ENCODE peak calls at places on chromosomes 11 and 22, in seven cellular contexts. One of them, this sample, is unnamed. For H3K36me3, the result is how much of the 10 kb centered on the place peaks cover.

GRCh38 chr11:111310088-111310487 is 11.7 kb downstream of the POU2AF3 start:
- DNase-seq in brain microvascular endothelial cell: no peak
- DNase-seq in body of pancreas: no peak
- DNase-seq in bronchial epithelial cell: peak
- DNase-seq in fibroblast of lung: no peak
- DNase-seq in thoracic aorta: no peak
- DNase-seq in right lobe of liver: no peak
- DNase-seq in this sample: no peak

GRCh38 chr11:16528639-16529038 is 172.3 kb upstream of the SOX6 start:
- DNase-seq in fibroblast of lung: no peak
- DNase-seq in bronchial epithelial cell: no peak
- DNase-seq in body of pancreas: no peak
- DNase-seq in thoracic aorta: no peak
- DNase-seq in brain microvascular endothelial cell: no peak
- DNase-seq in right lobe of liver: no peak
- DNase-seq in this sample: no peak

GRCh38 chr11:13140873-13141655 is 131.9 kb downstream of the RASSF10 start:
- DNase-seq in thoracic aorta: no peak
- DNase-seq in brain microvascular endothelial cell: no peak
- DNase-seq in body of pancreas: peak
- DNase-seq in fibroblast of lung: no peak
- DNase-seq in bronchial epithelial cell: peak
- DNase-seq in right lobe of liver: no peak
- DNase-seq in this sample: no peak

GRCh38 chr11:110125632-110126031 is 32.4 kb downstream of the ZC3H12C start:
- DNase-seq in body of pancreas: no peak
- DNase-seq in bronchial epithelial cell: peak
- DNase-seq in right lobe of liver: no peak
- DNase-seq in fibroblast of lung: no peak
- DNase-seq in brain microvascular endothelial cell: peak
- DNase-seq in thoracic aorta: no peak
- DNase-seq in this sample: peak

GRCh38 chr11:88779551-88779950 is 286.2 kb downstream of the GRM5 start:
- DNase-seq in fibroblast of lung: peak
- DNase-seq in right lobe of liver: no peak
- DNase-seq in thoracic aorta: no peak
- DNase-seq in bronchial epithelial cell: peak
- DNase-seq in brain microvascular endothelial cell: peak
- DNase-seq in body of pancreas: no peak
- DNase-seq in this sample: no peak

GRCh38 chr11:44345781-44346180 is 35.8 kb upstream of the ALX4 start:
- DNase-seq in bronchial epithelial cell: no peak
- DNase-seq in body of pancreas: no peak
- DNase-seq in brain microvascular endothelial cell: no peak
- DNase-seq in fibroblast of lung: no peak
- DNase-seq in right lobe of liver: no peak
- DNase-seq in thoracic aorta: no peak
- DNase-seq in this sample: no peak

GRCh38 chr11:87889126-87889525 is 286.1 kb downstream of the RAB38 start:
- DNase-seq in bronchial epithelial cell: no peak
- DNase-seq in fibroblast of lung: no peak
- DNase-seq in brain microvascular endothelial cell: no peak
- DNase-seq in thoracic aorta: no peak
- DNase-seq in right lobe of liver: no peak
- DNase-seq in body of pancreas: no peak
- DNase-seq in this sample: no peak

GRCh38 chr11:47572715-47573255 is 6.0 kb downstream of the KBTBD4 start:
- DNase-seq in body of pancreas: no peak
- DNase-seq in fibroblast of lung: no peak
- DNase-seq in brain microvascular endothelial cell: no peak
- DNase-seq in bronchial epithelial cell: no peak
- DNase-seq in right lobe of liver: peak
- DNase-seq in thoracic aorta: no peak
- DNase-seq in this sample: no peak

GRCh38 chr11:86769219-86769618 is 31.1 kb upstream of the PRSS23 start:
- DNase-seq in fibroblast of lung: no peak
- DNase-seq in bronchial epithelial cell: no peak
- DNase-seq in body of pancreas: no peak
- DNase-seq in brain microvascular endothelial cell: peak
- DNase-seq in right lobe of liver: no peak
- DNase-seq in thoracic aorta: no peak
- DNase-seq in this sample: peak

GRCh38 chr22:39264344-39265116 is 19.7 kb upstream of the PDGFB start:
- DNase-seq in body of pancreas: peak
- DNase-seq in bronchial epithelial cell: no peak
- DNase-seq in right lobe of liver: no peak
- DNase-seq in brain microvascular endothelial cell: no peak
- DNase-seq in thoracic aorta: no peak
- DNase-seq in fibroblast of lung: no peak
- DNase-seq in this sample: no peak

GRCh38 chr11:19843106-19843505 is 130.5 kb downstream of the NAV2 start:
- DNase-seq in bronchial epithelial cell: no peak
- DNase-seq in thoracic aorta: no peak
- DNase-seq in fibroblast of lung: no peak
- DNase-seq in body of pancreas: no peak
- DNase-seq in right lobe of liver: no peak
- DNase-seq in brain microvascular endothelial cell: no peak
- DNase-seq in this sample: no peak

GRCh38 chr11:30045144-30045543 is 28.3 kb upstream of the KCNA4 start:
- DNase-seq in bronchial epithelial cell: no peak
- DNase-seq in right lobe of liver: no peak
- DNase-seq in brain microvascular endothelial cell: no peak
- DNase-seq in fibroblast of lung: no peak
- DNase-seq in thoracic aorta: no peak
- DNase-seq in body of pancreas: no peak
- DNase-seq in this sample: no peak

GRCh38 chr11:31974737-31975136 is 116.1 kb upstream of the RCN1 start:
- DNase-seq in body of pancreas: no peak
- DNase-seq in bronchial epithelial cell: peak
- DNase-seq in fibroblast of lung: peak
- DNase-seq in right lobe of liver: no peak
- DNase-seq in thoracic aorta: no peak
- DNase-seq in brain microvascular endothelial cell: peak
- DNase-seq in this sample: no peak

GRCh38 chr11:36689442-36689841 is 91.4 kb upstream of the RAG2 start:
- DNase-seq in brain microvascular endothelial cell: no peak
- DNase-seq in bronchial epithelial cell: no peak
- DNase-seq in fibroblast of lung: no peak
- DNase-seq in thoracic aorta: no peak
- DNase-seq in body of pancreas: no peak
- DNase-seq in right lobe of liver: no peak
- DNase-seq in this sample: no peak

GRCh38 chr22:50192825-50193204 is 7.1 kb downstream of the TRABD start:
- DNase-seq in right lobe of liver: no peak
- DNase-seq in bronchial epithelial cell: no peak
- DNase-seq in body of pancreas: no peak
- DNase-seq in brain microvascular endothelial cell: no peak
- DNase-seq in fibroblast of lung: no peak
- DNase-seq in thoracic aorta: no peak
- DNase-seq in this sample: no peak

GRCh38 chr11:16843307-16843706 is 104.9 kb downstream of the C11orf58 start:
- DNase-seq in right lobe of liver: no peak
- DNase-seq in fibroblast of lung: no peak
- DNase-seq in body of pancreas: peak
- DNase-seq in brain microvascular endothelial cell: no peak
- DNase-seq in thoracic aorta: no peak
- DNase-seq in bronchial epithelial cell: peak
- DNase-seq in this sample: no peak

GRCh38 chr22:42803454-42803853 is 53.6 kb downstream of the ARFGAP3 start:
- DNase-seq in brain microvascular endothelial cell: no peak
- DNase-seq in body of pancreas: peak
- DNase-seq in thoracic aorta: no peak
- DNase-seq in fibroblast of lung: no peak
- DNase-seq in right lobe of liver: no peak
- DNase-seq in bronchial epithelial cell: no peak
- DNase-seq in this sample: no peak

GRCh38 chr11:95082576-95083001 is 7.1 kb upstream of the ENDOD1 start:
- DNase-seq in fibroblast of lung: no peak
- DNase-seq in bronchial epithelial cell: no peak
- DNase-seq in body of pancreas: no peak
- DNase-seq in thoracic aorta: no peak
- DNase-seq in brain microvascular endothelial cell: no peak
- DNase-seq in right lobe of liver: no peak
- DNase-seq in this sample: no peak

GRCh38 chr11:32792948-32793475 is 1.4 kb downstream of the CCDC73 start:
- DNase-seq in body of pancreas: peak
- DNase-seq in thoracic aorta: no peak
- DNase-seq in brain microvascular endothelial cell: peak
- DNase-seq in bronchial epithelial cell: peak
- DNase-seq in right lobe of liver: peak
- DNase-seq in fibroblast of lung: peak
- DNase-seq in this sample: peak

GRCh38 chr11:68821670-68822069 is 20.0 kb downstream of the CPT1A start:
- DNase-seq in fibroblast of lung: no peak
- DNase-seq in body of pancreas: no peak
- DNase-seq in right lobe of liver: no peak
- DNase-seq in thoracic aorta: no peak
- DNase-seq in bronchial epithelial cell: no peak
- DNase-seq in brain microvascular endothelial cell: no peak
- DNase-seq in this sample: no peak

GRCh38 chr11:123519055-123519796 is 89.2 kb downstream of the GRAMD1B start:
- DNase-seq in thoracic aorta: no peak
- DNase-seq in bronchial epithelial cell: peak
- DNase-seq in body of pancreas: no peak
- DNase-seq in fibroblast of lung: no peak
- DNase-seq in brain microvascular endothelial cell: peak
- DNase-seq in right lobe of liver: no peak
- DNase-seq in this sample: no peak

DNA sequence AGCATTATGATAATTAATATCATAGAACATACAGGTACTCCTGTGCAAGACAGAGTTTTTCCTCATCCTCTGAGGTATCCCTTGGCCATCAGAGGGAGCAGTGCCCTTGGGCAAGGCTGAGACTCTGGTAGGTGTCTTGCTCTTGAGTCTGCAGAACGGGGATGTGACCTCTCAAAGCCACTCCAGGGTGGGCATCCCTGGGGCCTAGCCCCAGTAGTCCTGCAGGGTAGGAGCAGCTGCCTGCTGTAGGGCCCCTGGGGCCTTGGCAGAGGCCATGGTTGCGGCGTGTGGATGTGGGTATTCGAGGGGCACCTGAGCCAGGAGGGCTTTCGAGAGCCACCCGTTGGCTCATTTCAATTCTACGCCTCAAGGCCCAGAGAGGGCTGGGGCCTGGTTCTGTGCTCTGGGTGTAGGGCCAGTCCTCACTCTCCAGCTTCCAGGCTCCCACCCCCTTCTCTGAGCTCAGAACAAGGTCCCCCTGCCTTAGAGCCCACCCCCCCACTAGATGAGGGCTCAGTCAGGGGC is 7.7 kb upstream of the OMP start:
- DNase-seq in bronchial epithelial cell: no peak
- DNase-seq in brain microvascular endothelial cell: no peak
- DNase-seq in thoracic aorta: no peak
- DNase-seq in body of pancreas: no peak
- DNase-seq in fibroblast of lung: no peak
- DNase-seq in right lobe of liver: no peak
- DNase-seq in this sample: no peak
- TF ChIP-seq CTCF in bronchial epithelial cell: no peak
- TF ChIP-seq CTCF in brain microvascular endothelial cell: peak
- TF ChIP-seq CTCF in thoracic aorta: no peak
- TF ChIP-seq CTCF in body of pancreas: no peak
- TF ChIP-seq CTCF in fibroblast of lung: no peak
- TF ChIP-seq CTCF in right lobe of liver: no peak
- TF ChIP-seq CTCF in this sample: no peak

DNA sequence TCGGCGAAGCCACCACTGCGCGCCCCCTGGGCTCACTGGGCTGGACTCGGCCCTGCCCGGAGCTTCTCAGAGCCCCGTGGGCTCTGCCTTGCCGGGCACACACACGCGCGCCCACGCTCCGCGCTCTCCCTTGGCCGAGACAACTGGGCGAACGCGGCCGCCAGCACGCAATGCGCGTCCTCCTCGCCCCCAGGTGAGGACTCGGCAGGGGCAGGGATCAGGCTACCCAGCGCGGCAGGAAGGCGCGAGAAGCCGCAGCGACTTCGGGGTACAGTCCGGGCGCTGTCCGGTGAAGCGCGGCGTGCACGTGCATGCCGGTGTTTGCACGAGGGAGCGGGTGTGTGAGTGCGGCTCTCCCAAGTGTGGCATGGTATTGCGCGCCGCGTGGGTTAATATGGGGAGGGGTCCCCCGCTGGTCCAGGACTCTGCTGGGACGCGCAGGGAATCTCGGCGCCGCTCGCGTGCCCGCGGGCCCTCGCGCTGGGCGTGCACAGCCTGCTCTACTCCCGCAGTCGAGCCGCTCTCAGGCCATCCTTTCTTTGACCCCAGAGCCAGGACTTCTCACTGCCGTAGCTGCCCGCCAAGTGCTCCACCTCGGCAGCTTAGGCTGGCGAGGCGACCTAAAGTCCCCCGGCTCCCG is 5.5 kb downstream of the WNT7B start:
- DNase-seq in fibroblast of lung: no peak
- DNase-seq in body of pancreas: no peak
- DNase-seq in thoracic aorta: no peak
- DNase-seq in right lobe of liver: no peak
- DNase-seq in brain microvascular endothelial cell: no peak
- DNase-seq in bronchial epithelial cell: no peak
- DNase-seq in this sample: no peak
- H3K4me3 ChIP-seq in fibroblast of lung: peak
- H3K4me3 ChIP-seq in body of pancreas: no peak
- H3K4me3 ChIP-seq in thoracic aorta: peak
- H3K4me3 ChIP-seq in right lobe of liver: no peak
- H3K4me3 ChIP-seq in brain microvascular endothelial cell: peak
- H3K4me3 ChIP-seq in bronchial epithelial cell: no peak
- H3K4me3 ChIP-seq in this sample: peak

GRCh38 chr11:67283490-67283963 is 5.6 kb upstream of the ANKRD13D start:
- DNase-seq in bronchial epithelial cell: no peak
- DNase-seq in brain microvascular endothelial cell: no peak
- DNase-seq in fibroblast of lung: no peak
- DNase-seq in body of pancreas: no peak
- DNase-seq in right lobe of liver: peak
- DNase-seq in thoracic aorta: no peak
- DNase-seq in this sample: no peak

GRCh38 chr11:67280791-67281551 is 8.1 kb upstream of the ANKRD13D start:
- DNase-seq in brain microvascular endothelial cell: no peak
- DNase-seq in fibroblast of lung: no peak
- DNase-seq in right lobe of liver: peak
- DNase-seq in bronchial epithelial cell: no peak
- DNase-seq in body of pancreas: peak
- DNase-seq in thoracic aorta: no peak
- DNase-seq in this sample: no peak

GRCh38 chr11:67282155-67282875 is 6.8 kb upstream of the ANKRD13D start:
- DNase-seq in thoracic aorta: no peak
- DNase-seq in fibroblast of lung: no peak
- DNase-seq in brain microvascular endothelial cell: no peak
- DNase-seq in right lobe of liver: peak
- DNase-seq in bronchial epithelial cell: no peak
- DNase-seq in body of pancreas: peak
- DNase-seq in this sample: no peak

GRCh38 chr11:67281552-67282150 is 7.5 kb upstream of the ANKRD13D start:
- DNase-seq in body of pancreas: peak
- DNase-seq in thoracic aorta: no peak
- DNase-seq in brain microvascular endothelial cell: no peak
- DNase-seq in fibroblast of lung: no peak
- DNase-seq in right lobe of liver: peak
- DNase-seq in bronchial epithelial cell: no peak
- DNase-seq in this sample: no peak

GRCh38 chr11:67282876-67283371 is 6.2 kb upstream of the ANKRD13D start:
- DNase-seq in fibroblast of lung: no peak
- DNase-seq in body of pancreas: no peak
- DNase-seq in thoracic aorta: no peak
- DNase-seq in bronchial epithelial cell: no peak
- DNase-seq in brain microvascular endothelial cell: no peak
- DNase-seq in right lobe of liver: peak
- DNase-seq in this sample: no peak
- H3K36me3 ChIP-seq in fibroblast of lung: under half
- H3K36me3 ChIP-seq in body of pancreas: under half
- H3K36me3 ChIP-seq in thoracic aorta: half or more
- H3K36me3 ChIP-seq in bronchial epithelial cell: half or more
- H3K36me3 ChIP-seq in brain microvascular endothelial cell: half or more
- H3K36me3 ChIP-seq in right lobe of liver: half or more
- H3K36me3 ChIP-seq in this sample: under half

GRCh38 chr22:16783930-16784354 is 41.3 kb downstream of the XKR3 start:
- DNase-seq in brain microvascular endothelial cell: no peak
- DNase-seq in thoracic aorta: no peak
- DNase-seq in bronchial epithelial cell: no peak
- DNase-seq in fibroblast of lung: no peak
- DNase-seq in body of pancreas: no peak
- DNase-seq in right lobe of liver: no peak
- DNase-seq in this sample: peak
- TF ChIP-seq CTCF in brain microvascular endothelial cell: peak
- TF ChIP-seq CTCF in thoracic aorta: no peak
- TF ChIP-seq CTCF in bronchial epithelial cell: no peak
- TF ChIP-seq CTCF in fibroblast of lung: peak
- TF ChIP-seq CTCF in body of pancreas: no peak
- TF ChIP-seq CTCF in right lobe of liver: no peak
- TF ChIP-seq CTCF in this sample: peak

This sample was measured in Caco-2.